ENCODE peak calls at places on chromosomes 6 and 20, in four cellular contexts. One of them, this sample, is unnamed.
A peak's percentile ranks its signal among the peaks of the same experiment; 100 is the strongest.

GRCh38 chr6:16338577-16339262 is 100.3 kb downstream of the GMPR start:
- DNase-seq in right lobe of liver: no peak
- DNase-seq in prostate gland: peak; percentile 31
- DNase-seq in gastrocnemius medialis: no peak
- DNase-seq in this sample: peak; percentile 80

GRCh38 chr20:64188682-64189529 is 24.7 kb downstream of the MYT1 start:
- DNase-seq in right lobe of liver: no peak
- DNase-seq in prostate gland: no peak
- DNase-seq in gastrocnemius medialis: no peak
- DNase-seq in this sample: no peak

GRCh38 chr20:7274870-7275269 is 507.4 kb downstream of the BMP2 start:
- DNase-seq in right lobe of liver: no peak
- DNase-seq in prostate gland: no peak
- DNase-seq in gastrocnemius medialis: no peak
- DNase-seq in this sample: no peak

GRCh38 chr6:105178110-105178509 is 1.7 kb downstream of the POPDC3 start:
- DNase-seq in right lobe of liver: no peak
- DNase-seq in prostate gland: no peak
- DNase-seq in gastrocnemius medialis: no peak
- DNase-seq in this sample: no peak

GRCh38 chr6:16514249-16514648 is 247.0 kb downstream of the ATXN1 start:
- DNase-seq in right lobe of liver: no peak
- DNase-seq in prostate gland: no peak
- DNase-seq in gastrocnemius medialis: no peak
- DNase-seq in this sample: no peak

GRCh38 chr6:136607204-136607931 is 57.1 kb upstream of the MAP7 start:
- DNase-seq in right lobe of liver: no peak
- DNase-seq in prostate gland: peak; percentile 31
- DNase-seq in gastrocnemius medialis: no peak
- DNase-seq in this sample: no peak

GRCh38 chr20:63532449-63532971 is 4.7 kb downstream of the PTK6 start:
- DNase-seq in right lobe of liver: peak; percentile 56
- DNase-seq in prostate gland: no peak
- DNase-seq in gastrocnemius medialis: no peak
- DNase-seq in this sample: peak; percentile 15

GRCh38 chr20:16220826-16221225 is 352.4 kb downstream of the KIF16B start:
- DNase-seq in right lobe of liver: no peak
- DNase-seq in prostate gland: no peak
- DNase-seq in gastrocnemius medialis: no peak
- DNase-seq in this sample: no peak

DNA sequence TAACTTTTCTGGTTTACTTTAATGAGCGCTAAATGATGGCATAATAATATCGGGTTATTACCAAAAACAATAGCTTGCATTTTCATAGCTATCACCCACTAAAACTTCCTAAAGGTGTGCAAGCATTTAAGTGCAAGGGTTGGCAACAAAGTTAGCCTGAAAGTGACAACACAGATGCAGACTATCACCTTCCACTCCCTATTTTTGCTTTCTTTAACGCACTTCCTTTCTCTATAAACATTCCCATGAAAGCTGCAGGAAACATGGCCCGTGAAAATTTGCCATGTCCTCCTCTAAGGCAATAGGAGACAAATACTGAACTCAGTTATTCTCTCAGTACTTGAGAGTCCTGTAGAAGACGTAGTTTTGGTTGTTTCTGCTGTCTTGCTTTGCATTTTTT is 2.7 kb downstream of the MYCT1 start:
- DNase-seq in right lobe of liver: no peak
- DNase-seq in prostate gland: no peak
- DNase-seq in gastrocnemius medialis: no peak
- DNase-seq in this sample: no peak
- TF ChIP-seq CTCF in right lobe of liver: no peak
- TF ChIP-seq CTCF in prostate gland: no peak
- TF ChIP-seq CTCF in gastrocnemius medialis: no peak
- TF ChIP-seq CTCF in this sample: no peak

DNA sequence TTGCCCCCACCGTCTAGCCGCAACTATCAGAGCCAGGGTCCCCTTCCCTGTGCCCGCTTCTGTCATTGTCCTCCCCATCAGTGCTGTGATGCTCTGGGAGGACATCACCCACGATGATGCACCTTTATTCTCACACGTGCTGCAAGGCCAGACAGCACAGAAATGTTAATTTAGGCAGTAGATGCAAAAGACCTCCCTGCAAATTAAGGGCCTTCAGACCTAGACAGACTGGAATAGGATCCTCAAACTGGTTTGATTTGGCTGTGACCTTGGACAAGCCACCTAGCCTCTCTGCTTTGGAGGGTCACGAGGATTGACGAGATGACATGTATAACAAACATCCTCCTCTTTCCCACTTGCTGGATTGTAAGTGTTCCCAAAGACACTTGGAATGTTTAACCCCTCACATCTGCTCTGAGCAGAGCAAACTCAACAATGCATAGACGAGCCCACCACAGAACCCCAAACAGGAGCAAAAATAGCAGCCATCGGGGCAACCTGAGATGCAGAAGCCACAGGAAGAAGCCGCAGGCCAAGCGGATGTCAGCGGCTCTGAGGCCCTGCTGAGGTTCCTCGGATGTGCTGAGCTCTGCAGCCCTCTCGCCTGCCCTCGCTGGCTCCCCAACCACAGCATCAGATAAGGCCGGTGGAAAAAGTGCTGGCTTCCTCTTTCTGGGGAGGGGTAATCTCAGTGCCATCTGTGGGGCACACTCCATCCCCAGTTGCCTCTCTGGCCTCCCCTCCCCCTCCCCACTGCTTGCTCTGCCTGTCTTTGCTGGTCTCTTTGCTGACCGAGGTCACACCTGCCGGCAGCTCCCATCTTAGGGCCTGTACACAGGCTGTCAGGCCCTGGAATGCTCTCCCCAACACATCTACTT is 35.3 kb downstream of the TOX2 start:
- DNase-seq in right lobe of liver: no peak
- DNase-seq in prostate gland: no peak
- DNase-seq in gastrocnemius medialis: no peak
- DNase-seq in this sample: peak; percentile 38
- TF ChIP-seq POLR2A in right lobe of liver: no peak
- TF ChIP-seq POLR2A in prostate gland: no peak
- TF ChIP-seq POLR2A in gastrocnemius medialis: no peak
- TF ChIP-seq POLR2A in this sample: no peak

GRCh38 chr20:9281770-9282169 is 212.9 kb downstream of the PLCB4 start:
- DNase-seq in right lobe of liver: no peak
- DNase-seq in prostate gland: no peak
- DNase-seq in gastrocnemius medialis: no peak
- DNase-seq in this sample: no peak
- H3K27me3 ChIP-seq in right lobe of liver: no peaks in the 10 kb centered on the region
- H3K27me3 ChIP-seq in prostate gland: no peaks in the 10 kb centered on the region
- H3K27me3 ChIP-seq in gastrocnemius medialis: no peaks in the 10 kb centered on the region
- H3K27me3 ChIP-seq in this sample: no peaks in the 10 kb centered on the region

DNA sequence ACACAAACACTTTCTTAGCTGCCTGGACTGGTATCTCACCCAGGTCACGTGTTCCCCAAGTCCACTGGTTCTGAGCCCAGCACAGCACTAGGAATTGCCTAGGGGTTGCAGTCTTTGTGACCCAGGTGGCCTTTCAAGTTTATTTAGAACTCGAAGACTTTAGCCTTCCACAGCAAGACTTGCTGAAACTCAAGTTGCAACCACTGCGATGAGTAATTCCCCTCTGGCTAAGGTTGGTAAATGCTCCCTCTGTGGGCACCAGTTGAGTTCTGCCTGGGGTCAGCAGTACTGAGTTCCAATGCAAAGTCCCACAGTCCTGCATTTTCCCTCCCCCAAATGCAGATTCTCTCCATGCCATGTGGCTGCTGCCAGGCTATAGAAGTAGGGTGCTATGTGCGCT is 77.6 kb upstream of the MOCS1 start:
- DNase-seq in right lobe of liver: no peak
- DNase-seq in prostate gland: no peak
- DNase-seq in gastrocnemius medialis: no peak
- DNase-seq in this sample: no peak
- TF ChIP-seq CTCF in right lobe of liver: no peak
- TF ChIP-seq CTCF in prostate gland: no peak
- TF ChIP-seq CTCF in gastrocnemius medialis: no peak
- TF ChIP-seq CTCF in this sample: no peak

DNA sequence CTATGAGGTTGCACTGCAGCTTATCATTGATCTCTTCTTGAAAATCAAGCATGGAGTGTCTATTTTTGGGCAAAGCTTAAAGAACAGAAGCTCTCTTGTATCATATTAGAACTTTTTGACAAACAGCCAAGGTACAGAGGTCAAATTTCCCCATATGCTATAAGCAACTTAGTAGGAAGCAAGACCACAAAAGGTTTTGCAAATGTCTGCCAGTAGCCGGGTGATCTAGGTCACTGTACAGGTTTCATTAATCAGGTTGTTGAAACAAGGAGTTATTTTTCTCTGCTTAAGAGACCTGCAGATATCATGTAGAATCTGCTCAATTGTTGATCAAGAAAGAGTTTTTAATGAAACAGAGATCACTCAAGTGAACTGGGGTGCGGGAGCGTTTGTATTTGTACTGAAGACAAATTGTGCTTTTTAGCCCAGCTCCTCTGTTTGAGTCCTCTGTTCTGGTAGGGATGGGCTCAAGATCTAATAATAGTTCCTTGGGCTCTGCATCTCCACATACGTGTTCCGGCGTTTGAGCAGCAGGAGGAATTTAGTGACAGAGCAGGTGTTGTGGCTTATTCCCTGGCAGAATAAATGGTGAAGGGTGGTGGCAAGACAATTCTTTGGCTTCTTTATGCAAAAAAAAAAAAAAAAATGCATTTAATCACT is 4.3 kb downstream of the CITED2 start:
- DNase-seq in right lobe of liver: no peak
- DNase-seq in prostate gland: no peak
- DNase-seq in gastrocnemius medialis: peak; percentile 58
- DNase-seq in this sample: no peak
- TF ChIP-seq POLR2A in right lobe of liver: no peak
- TF ChIP-seq POLR2A in prostate gland: no peak
- TF ChIP-seq POLR2A in gastrocnemius medialis: no peak
- TF ChIP-seq POLR2A in this sample: no peak

GRCh38 chr20:36299459-36299858 is 6.7 kb upstream of the DLGAP4 start:
- DNase-seq in right lobe of liver: no peak
- DNase-seq in prostate gland: no peak
- DNase-seq in gastrocnemius medialis: no peak
- DNase-seq in this sample: no peak
- H3K27me3 ChIP-seq in right lobe of liver: no peaks in the 10 kb centered on the region
- H3K27me3 ChIP-seq in prostate gland: peaks cover 3% of the 10 kb centered on the region
- H3K27me3 ChIP-seq in gastrocnemius medialis: peaks cover 34% of the 10 kb centered on the region
- H3K27me3 ChIP-seq in this sample: no peaks in the 10 kb centered on the region

GRCh38 chr6:15148356-15149058 is 97.4 kb upstream of the JARID2 start:
- DNase-seq in right lobe of liver: no peak
- DNase-seq in prostate gland: no peak
- DNase-seq in gastrocnemius medialis: no peak
- DNase-seq in this sample: no peak
- TF ChIP-seq CTCF in right lobe of liver: no peak
- TF ChIP-seq CTCF in prostate gland: no peak
- TF ChIP-seq CTCF in gastrocnemius medialis: no peak
- TF ChIP-seq CTCF in this sample: no peak

GRCh38 chr6:30612687-30613248 is 4.3 kb downstream of the PPP1R10 start:
- DNase-seq in right lobe of liver: no peak
- DNase-seq in prostate gland: no peak
- DNase-seq in gastrocnemius medialis: no peak
- DNase-seq in this sample: no peak
- TF ChIP-seq POLR2A in right lobe of liver: no peak
- TF ChIP-seq POLR2A in prostate gland: no peak
- TF ChIP-seq POLR2A in gastrocnemius medialis: no peak
- TF ChIP-seq POLR2A in this sample: no peak